ENCODE peak calls at places on chromosomes 3 and 15, in five cellular contexts. K, U, Y, B and G are unnamed samples.

GRCh38 chr15:80588801-80589200 is 106.3 kb upstream of the ABHD17C start:
- DNase-seq in K (peak), U (no peak), Y (no peak), B (no peak), G (peak)

GRCh38 chr15:40893733-40894688 is at the start of gene VPS18:
- DNase-seq in K (peak), U (peak), Y (peak), B (peak), G (peak)

GRCh38 chr3:111895079-111895478 is 36.0 kb downstream of the PHLDB2 start:
- DNase-seq in K (peak), U (peak), Y (no peak), B (no peak), G (no peak)

GRCh38 chr3:37973250-37974054 is 17.1 kb upstream of the VILL start:
- DNase-seq in K (peak), U (peak), Y (no peak), B (no peak), G (no peak)

GRCh38 chr3:43082457-43082856 is 23.4 kb downstream of the POMGNT2 start:
- DNase-seq in K (no peak), U (no peak), Y (no peak), B (no peak), G (no peak)

GRCh38 chr15:60400957-60401356 is 3.2 kb upstream of the ANXA2 start:
- DNase-seq in K (no peak), U (peak), Y (no peak), B (no peak), G (no peak)

GRCh38 chr15:58222698-58223097 is 84.5 kb downstream of the AQP9 start:
- DNase-seq in K (peak), U (no peak), Y (no peak), B (no peak), G (no peak)

GRCh38 chr3:128343287-128344045 is 123.2 kb downstream of the DNAJB8 start:
- DNase-seq in K (peak), U (no peak), Y (no peak), B (no peak), G (peak)

GRCh38 chr3:100068758-100069345 is 45.4 kb downstream of the FILIP1L start:
- DNase-seq in K (peak), U (peak), Y (peak), B (peak), G (no peak)